ENCODE peak calls at places on chromosome 1, in eight cellular contexts. H is foreskin keratinocyte; A is stimulated activated CD4-positive, alpha-beta T cell treated with anti-CD3 and anti-CD28 coated beads, TNF-alpha, amount 100 ng/mL, for 48 hours; F is neuronal stem cell; E is NAMALWA; C is nephron progenitor cell; Y is T-cell; J is activated T-cell treated with anti-CD3 and anti-CD28 coated beads for 1 hour. T is an unnamed sample.
A peak's percentile ranks its signal among the peaks of the same experiment; 100 is the strongest.

GRCh38 chr1:39269791-39270342 is 65.4 kb downstream of the MACF1 start:
- DNase-seq in H (peak; percentile 29), A (no peak), F (no peak), E (peak; percentile 75), C (no peak), Y (no peak), J (no peak), T (peak; percentile 35)

GRCh38 chr1:154773551-154773950 is 96.5 kb downstream of the KCNN3 start:
- DNase-seq in H (no peak), A (no peak), F (no peak), E (no peak), C (no peak), Y (no peak), J (no peak), T (peak; percentile 44)

GRCh38 chr1:180248176-180248575 is 18.1 kb downstream of the LHX4 start:
- DNase-seq in H (no peak), A (no peak), F (no peak), E (no peak), C (no peak), Y (no peak), J (no peak), T (no peak)

GRCh38 chr1:115496904-115497527 is 144.8 kb upstream of the VANGL1 start:
- DNase-seq in H (peak; percentile 79), A (no peak), F (no peak), E (no peak), C (no peak), Y (no peak), J (no peak), T (no peak)

GRCh38 chr1:92483442-92484170 is 3.1 kb downstream of the GFI1 start:
- DNase-seq in H (no peak), A (peak; percentile 46), F (peak; percentile 44), E (peak; percentile 62), C (peak; percentile 61), Y (no peak), J (peak; percentile 22), T (no peak)

GRCh38 chr1:157399984-157400382 is 152.3 kb downstream of the FCRL5 start:
- DNase-seq in H (no peak), A (no peak), F (no peak), E (peak; percentile 20), C (no peak), Y (no peak), J (no peak), T (no peak)

GRCh38 chr1:196660912-196661311 is 9.1 kb downstream of the CFH start:
- DNase-seq in H (peak; percentile 4), A (no peak), F (peak; percentile 23), E (peak; percentile 51), C (peak; percentile 16), Y (no peak), J (no peak), T (peak; percentile 24)

GRCh38 chr1:169207825-169208520 is 101.5 kb downstream of the ATP1B1 start:
- DNase-seq in H (no peak), A (no peak), F (no peak), E (no peak), C (no peak), Y (no peak), J (no peak), T (no peak)

GRCh38 chr1:68228833-68229232 is 3.5 kb downstream of the WLS start:
- DNase-seq in H (no peak), A (no peak), F (no peak), E (no peak), C (no peak), Y (no peak), J (no peak), T (no peak)

GRCh38 chr1:26016258-26016943 is 5.2 kb upstream of the EXTL1 start:
- DNase-seq in H (no peak), A (no peak), F (no peak), E (no peak), C (no peak), Y (no peak), J (no peak), T (no peak)

GRCh38 chr1:233440952-233441401 is 113.5 kb downstream of the MAP3K21 start:
- DNase-seq in H (peak; percentile 65), A (no peak), F (peak; percentile 57), E (peak; percentile 58), C (peak; percentile 31), Y (no peak), J (no peak), T (peak; percentile 48)

GRCh38 chr1:50705699-50706098 is 254.4 kb downstream of the FAF1 start:
- DNase-seq in H (peak; percentile 88), A (no peak), F (no peak), E (no peak), C (no peak), Y (no peak), J (no peak), T (no peak)

GRCh38 chr1:6473974-6474814 is 8.2 kb upstream of the TNFRSF25 start:
- DNase-seq in H (no peak), A (no peak), F (no peak), E (no peak), C (no peak), Y (no peak), J (no peak), T (no peak)

GRCh38 chr1:178518894-178519293 is 6.0 kb downstream of the TEX35 start:
- DNase-seq in H (peak; percentile 72), A (no peak), F (no peak), E (no peak), C (no peak), Y (no peak), J (no peak), T (no peak)

T was measured in globus pallidus.